ENCODE peak calls at places on chromosomes 7 and 10, in nine cellular contexts. D is GM23338, O is GM12892, C is prostate gland, Z is SK-N-MC, Y is upper lobe of left lung, K is GM12878, F is endothelial cell of umbilical vein, P is suprapubic skin. T is an unnamed sample.

GRCh38 chr10:127527891-127528290 is 21.2 kb upstream of the NPS start:
- DNase-seq in D (no peak), O (no peak), C (no peak), Z (no peak), Y (no peak), K (no peak), F (no peak), P (no peak), T (no peak)

GRCh38 chr10:115092555-115093285 is 445 bp upstream of the ATRNL1 start:
- DNase-seq in D (peak), O (peak), C (no peak), Z (no peak), Y (peak), K (no peak), F (peak), P (no peak), T (no peak)

GRCh38 chr10:114195079-114195478 is 15.9 kb downstream of the TDRD1 start:
- DNase-seq in D (no peak), O (no peak), C (no peak), Z (no peak), Y (no peak), K (no peak), F (no peak), P (no peak), T (no peak)

GRCh38 chr10:75407296-75407715 is 5.7 kb upstream of the ZNF503 start:
- DNase-seq in D (peak), O (no peak), C (peak), Z (no peak), Y (peak), K (no peak), F (no peak), P (no peak), T (no peak)

GRCh38 chr10:47453435-47454293 is 30.3 kb downstream of the ANXA8 start:
- DNase-seq in D (no peak), O (no peak), C (no peak), Z (no peak), Y (no peak), K (no peak), F (no peak), P (peak), T (no peak)

GRCh38 chr7:44801890-44802289 is 5.4 kb downstream of the PPIA start:
- DNase-seq in D (no peak), O (no peak), C (no peak), Z (no peak), Y (no peak), K (no peak), F (no peak), P (no peak), T (no peak)

GRCh38 chr10:79453392-79453791 is 8.0 kb upstream of the ZCCHC24 start:
- DNase-seq in D (no peak), O (no peak), C (no peak), Z (no peak), Y (no peak), K (no peak), F (no peak), P (no peak), T (no peak)

GRCh38 chr7:136807598-136807997 is 60.9 kb upstream of the CHRM2 start:
- DNase-seq in D (peak), O (no peak), C (no peak), Z (no peak), Y (no peak), K (no peak), F (no peak), P (no peak), T (no peak)

GRCh38 chr7:41910916-41911315 is 208.0 kb upstream of the INHBA start:
- DNase-seq in D (no peak), O (no peak), C (no peak), Z (no peak), Y (no peak), K (no peak), F (no peak), P (no peak), T (no peak)

GRCh38 chr10:21527634-21528451 is 2.4 kb upstream of the SKIDA1 start:
- DNase-seq in D (no peak), O (no peak), C (no peak), Z (no peak), Y (no peak), K (no peak), F (peak), P (no peak), T (no peak)

GRCh38 chr7:142581341-142581740 is 167.9 kb upstream of the PRSS1 start:
- DNase-seq in D (no peak), O (peak), C (no peak), Z (no peak), Y (no peak), K (no peak), F (no peak), P (no peak), T (no peak)

GRCh38 chr10:15439381-15439837 is 68.3 kb upstream of the FAM171A1 start:
- DNase-seq in D (peak), O (no peak), C (no peak), Z (no peak), Y (no peak), K (no peak), F (peak), P (no peak), T (no peak)
- TF ChIP-seq POLR2AphosphoS5 in D (no peak), O (no peak), C (no peak), Z (no peak), Y (peak), K (no peak), F (no peak), P (no peak), T (no peak)

GRCh38 chr10:124145109-124145860 is 51.9 kb upstream of the CHST15 start:
- DNase-seq in D (no peak), O (no peak), C (no peak), Z (no peak), Y (no peak), K (no peak), F (no peak), P (no peak), T (no peak)
- TF ChIP-seq POLR2AphosphoS5 in D (no peak), O (no peak), C (no peak), Z (no peak), Y (peak), K (no peak), F (no peak), P (peak), T (no peak)

GRCh38 chr10:92523639-92524038 is 50.3 kb downstream of the IDE start:
- DNase-seq in D (no peak), O (no peak), C (no peak), Z (no peak), Y (no peak), K (no peak), F (no peak), P (no peak), T (no peak)
- TF ChIP-seq POLR2AphosphoS5 in D (no peak), O (no peak), C (no peak), Z (no peak), Y (no peak), K (no peak), F (no peak), P (no peak), T (no peak)

DNA sequence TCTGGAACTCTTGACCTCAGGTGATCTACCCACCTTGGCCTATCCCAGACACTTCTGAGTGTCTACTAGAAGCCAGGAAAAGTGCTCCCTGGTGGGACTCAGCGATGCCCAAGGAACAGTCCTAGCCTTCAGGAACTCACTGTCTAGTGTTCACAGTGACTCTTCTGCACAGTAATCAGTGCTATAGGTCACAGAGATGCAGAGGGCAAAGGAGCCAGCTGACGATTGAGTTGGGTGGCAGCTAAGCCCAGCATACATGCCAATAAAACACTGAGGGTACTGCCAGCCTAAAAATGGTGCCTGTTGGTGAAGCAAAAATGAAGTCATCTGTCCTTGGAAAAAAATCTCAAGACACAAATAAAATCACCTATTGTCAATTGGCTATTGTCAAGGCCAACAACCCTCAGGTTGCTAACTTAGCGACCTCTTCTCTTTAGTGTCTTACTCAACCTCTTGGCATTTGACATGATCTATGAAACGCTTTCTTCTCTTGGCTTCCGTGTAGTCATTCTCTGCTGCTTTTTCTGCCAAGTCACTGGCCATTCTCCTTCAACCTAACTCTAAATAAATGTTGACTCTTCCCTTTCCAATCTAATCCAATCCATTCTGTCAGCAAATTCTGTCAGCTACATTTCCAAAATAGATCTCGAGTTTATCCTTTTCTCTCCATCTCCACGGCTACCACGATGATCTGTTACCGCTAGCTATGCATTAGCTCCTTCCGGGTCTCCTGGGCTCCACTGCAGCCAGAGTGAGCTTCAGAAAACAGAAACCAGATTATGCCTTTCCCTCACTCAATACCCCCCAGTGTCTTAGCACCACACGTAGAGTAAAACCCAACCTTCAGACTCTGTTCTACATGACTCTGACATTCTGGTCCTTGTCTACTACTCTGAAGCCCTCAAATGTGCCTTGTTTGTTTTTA is 99.2 kb downstream of the ATXN7L1 start:
- DNase-seq in D (no peak), O (no peak), C (no peak), Z (no peak), Y (no peak), K (no peak), F (no peak), P (no peak), T (peak)
- TF ChIP-seq POLR2AphosphoS5 in D (no peak), O (no peak), C (no peak), Z (no peak), Y (no peak), K (no peak), F (no peak), P (no peak), T (peak)

DNA sequence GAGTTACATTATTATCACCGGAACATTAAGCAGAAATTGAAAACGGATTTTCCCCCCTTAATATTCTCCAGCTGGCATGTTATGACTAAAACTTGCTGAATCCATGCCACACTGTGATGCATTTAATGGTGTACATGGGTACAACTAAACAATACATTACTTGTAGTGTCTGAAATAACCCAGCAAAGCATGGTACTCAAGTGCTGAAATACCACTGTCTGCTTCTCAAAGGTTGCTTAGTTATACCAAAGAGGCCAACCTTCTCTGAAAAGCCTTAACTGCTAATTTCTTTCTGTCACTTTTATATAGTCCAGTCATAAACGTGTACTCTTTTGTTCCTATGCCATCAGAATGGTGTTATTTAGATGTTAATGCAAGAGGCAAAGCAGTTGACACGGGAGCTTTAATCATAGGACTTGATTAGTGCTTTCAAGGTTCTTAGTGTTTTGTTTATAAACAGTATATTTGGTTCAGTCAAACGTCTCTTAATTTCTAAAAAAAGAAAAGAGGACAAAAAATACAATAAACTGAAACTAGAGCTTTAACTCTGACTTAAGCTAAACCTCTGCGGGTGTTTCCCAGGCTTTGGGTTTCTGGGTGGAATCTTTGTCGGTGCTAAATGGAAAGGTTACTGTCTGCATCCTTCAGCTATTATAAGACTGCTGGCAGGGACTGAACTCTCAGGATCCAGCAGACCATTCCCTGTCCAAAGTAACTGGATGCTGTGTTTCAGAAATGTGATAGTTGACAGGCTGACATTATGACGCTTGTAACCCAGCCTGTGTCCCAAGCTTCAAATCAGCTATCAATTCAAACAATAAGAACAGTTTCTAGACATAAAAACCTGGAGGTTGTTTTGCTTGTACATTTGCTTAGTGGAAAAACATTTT is 202.6 kb downstream of the PPP1R3A start:
- DNase-seq in D (no peak), O (no peak), C (no peak), Z (no peak), Y (no peak), K (no peak), F (no peak), P (no peak), T (no peak)
- TF ChIP-seq POLR2AphosphoS5 in D (no peak), O (no peak), C (no peak), Z (no peak), Y (no peak), K (no peak), F (no peak), P (no peak), T (no peak)

GRCh38 chr10:5547934-5548660 is 23.3 kb downstream of the CALML3 start:
- DNase-seq in D (no peak), O (no peak), C (peak), Z (no peak), Y (no peak), K (no peak), F (peak), P (peak), T (peak)
- TF ChIP-seq POLR2AphosphoS5 in D (no peak), O (no peak), C (peak), Z (no peak), Y (no peak), K (no peak), F (no peak), P (no peak), T (no peak)